ENCODE peak calls at places on chromosomes 13 and 19, in five cellular contexts. P is fibroblast of lung, E is HepG2, Q is GM23338, O is IMR-90. X is an unnamed sample.
A peak's percentile ranks its signal among the peaks of the same experiment; 100 is the strongest.

GRCh38 chr13:95256086-95256485 is 45.2 kb downstream of the ABCC4 start:
- DNase-seq in P (peak; percentile 99), E (peak; percentile 23), Q (no peak), O (peak; percentile 97), X (no peak)

GRCh38 chr19:2249010-2249866 is at the start of gene AMH:
- DNase-seq in P (no peak), E (no peak), Q (no peak), O (no peak), X (no peak)

GRCh38 chr13:59780058-59780457 is 383.7 kb downstream of the DIAPH3 start:
- DNase-seq in P (peak; percentile 23), E (no peak), Q (no peak), O (peak; percentile 59), X (no peak)

GRCh38 chr13:40333238-40333637 is 333.2 kb downstream of the FOXO1 start:
- DNase-seq in P (peak; percentile 14), E (no peak), Q (no peak), O (no peak), X (no peak)

GRCh38 chr19:16057062-16057461 is 19.2 kb upstream of the TPM4 start:
- DNase-seq in P (no peak), E (no peak), Q (no peak), O (no peak), X (no peak)

GRCh38 chr13:101303512-101303911 is 112.8 kb downstream of the NALCN start:
- DNase-seq in P (no peak), E (no peak), Q (no peak), O (no peak), X (no peak)

GRCh38 chr19:51094696-51095279 is 12.1 kb upstream of the KLK14 start:
- DNase-seq in P (no peak), E (peak; percentile 13), Q (peak; percentile 77), O (no peak), X (no peak)

GRCh38 chr13:113091211-113091771 is 14.3 kb upstream of the F7 start:
- DNase-seq in P (no peak), E (no peak), Q (no peak), O (no peak), X (no peak)

DNA sequence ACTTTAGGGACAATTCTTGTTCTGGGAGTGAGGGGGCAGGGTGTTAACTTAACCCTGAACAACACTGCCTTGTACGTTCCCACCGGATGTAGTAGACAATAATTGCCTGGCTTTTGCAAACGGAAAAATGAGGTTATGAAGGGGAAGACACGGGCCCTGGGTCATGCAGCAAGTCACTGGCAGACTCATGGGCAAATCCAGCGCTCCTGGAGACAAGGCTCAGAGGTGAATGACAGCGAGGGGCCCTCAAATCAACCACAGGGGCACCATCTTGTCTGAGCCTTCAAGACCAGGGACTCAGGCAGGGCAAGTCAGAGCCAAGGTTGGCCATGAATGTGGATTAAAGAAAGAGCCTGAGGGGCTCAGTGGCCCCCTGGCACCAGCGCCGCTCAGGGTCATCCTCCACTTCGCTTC is 2.8 kb downstream of the RASA3 start:
- DNase-seq in P (no peak), E (no peak), Q (no peak), O (no peak), X (no peak)
- H4K20me1 ChIP-seq in P (no peaks in the 10 kb centered on the region), E (peaks cover 2% of the 10 kb centered on the region), Q (peaks cover 10% of the 10 kb centered on the region), O (peaks cover 69% of the 10 kb centered on the region), X (peaks cover 7% of the 10 kb centered on the region)

GRCh38 chr19:21127898-21128297 is 13.9 kb upstream of the ZNF431 start:
- DNase-seq in P (no peak), E (peak; percentile 12), Q (no peak), O (no peak), X (no peak)
- H3K4me2 ChIP-seq in P (no peak overlapping the region), E (peak overlapping the region; percentile 7), Q (no peak overlapping the region), O (no peak overlapping the region), X (no peak overlapping the region)

GRCh38 chr19:22783651-22784050 is 300 bp downstream of the ZNF99 start:
- DNase-seq in P (no peak), E (no peak), Q (no peak), O (no peak), X (no peak)
- H3K27me3 ChIP-seq in P (no peaks in the 10 kb centered on the region), E (no peaks in the 10 kb centered on the region), Q (no peaks in the 10 kb centered on the region), O (no peaks in the 10 kb centered on the region), X (no peaks in the 10 kb centered on the region)

DNA sequence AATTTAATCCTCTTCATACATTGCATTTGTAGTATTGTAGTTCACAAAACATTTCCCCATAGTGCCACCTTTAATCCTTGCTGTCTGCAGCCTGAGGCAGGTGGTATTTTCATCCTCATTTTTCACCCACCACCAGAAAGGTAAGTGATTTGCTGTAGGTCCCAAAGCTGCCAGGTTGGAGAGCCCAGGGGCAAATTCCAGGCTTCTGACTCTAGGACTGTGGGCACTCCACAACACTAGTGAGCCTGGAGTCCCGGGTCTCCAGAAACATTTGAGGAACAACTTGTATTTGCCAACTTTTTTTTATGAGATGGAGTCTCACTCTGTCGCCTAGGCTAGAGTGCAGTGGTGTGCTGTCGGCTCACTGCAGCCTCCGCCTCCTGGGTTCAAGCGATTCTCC is 6.2 kb downstream of the ILF3 start:
- DNase-seq in P (no peak), E (no peak), Q (no peak), O (no peak), X (no peak)
- H4K20me1 ChIP-seq in P (peaks cover 3% of the 10 kb centered on the region), E (peaks cover 92% of the 10 kb centered on the region), Q (peaks cover 92% of the 10 kb centered on the region), O (peaks cover 99% of the 10 kb centered on the region), X (peaks cover 88% of the 10 kb centered on the region)

GRCh38 chr13:110314516-110315245 is 7.6 kb downstream of the COL4A2 start:
- DNase-seq in P (no peak), E (no peak), Q (no peak), O (no peak), X (no peak)

GRCh38 chr13:110312669-110313031 is 5.6 kb downstream of the COL4A2 start:
- DNase-seq in P (peak; percentile 97), E (no peak), Q (no peak), O (peak; percentile 93), X (no peak)

GRCh38 chr13:110309661-110310524 is 2.8 kb downstream of the COL4A2 start:
- DNase-seq in P (no peak), E (no peak), Q (no peak), O (no peak), X (no peak)

GRCh38 chr13:110310541-110311491 is 3.7 kb downstream of the COL4A2 start:
- DNase-seq in P (no peak), E (no peak), Q (no peak), O (no peak), X (no peak)

DNA sequence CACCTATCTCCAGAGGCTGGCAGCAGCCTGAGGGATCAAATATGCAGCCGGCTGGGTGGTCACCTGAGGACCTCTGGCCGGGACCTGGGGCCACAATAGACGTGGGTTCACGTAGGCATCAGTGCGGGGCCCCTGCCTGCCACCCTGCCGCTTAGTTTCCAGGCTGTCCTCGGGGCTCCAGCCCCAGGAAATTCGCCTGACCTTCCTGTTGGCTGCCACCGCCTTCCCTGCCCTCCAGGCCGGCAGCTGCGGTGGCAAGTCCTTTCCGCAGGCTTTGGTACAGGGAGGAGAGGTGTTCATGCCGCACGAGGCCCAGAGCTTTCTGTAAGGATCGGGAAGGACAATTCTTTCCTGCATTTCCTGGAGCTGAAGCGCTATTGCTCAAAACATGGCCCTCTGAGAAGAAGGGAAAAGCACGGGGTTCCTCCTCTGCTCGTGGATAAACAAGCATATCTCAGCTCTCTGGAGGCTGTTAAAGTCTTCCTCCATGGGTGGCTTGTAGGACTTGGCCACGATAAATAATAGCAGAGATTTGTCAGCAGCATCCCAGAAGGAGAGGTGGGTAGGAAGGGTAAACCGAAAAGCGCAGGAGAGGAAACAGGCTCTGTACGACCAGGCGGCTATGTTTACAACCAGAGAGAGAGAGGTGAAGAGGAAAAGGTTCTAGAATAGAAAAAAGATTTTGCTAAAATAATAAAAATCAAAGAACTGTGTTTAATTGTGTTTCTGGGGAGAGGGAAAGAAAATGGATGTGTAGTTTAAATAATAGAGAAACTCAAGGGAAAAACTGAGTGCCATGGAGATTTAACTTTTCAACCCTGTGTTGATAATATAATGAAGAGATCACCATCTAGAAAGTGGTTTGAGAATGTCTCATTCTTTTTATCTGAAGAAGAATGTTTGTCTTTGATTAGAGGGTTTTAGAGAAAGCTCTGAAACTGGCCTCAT is 4.9 kb downstream of the COL4A2 start:
- DNase-seq in P (no peak), E (no peak), Q (no peak), O (no peak), X (no peak)
- H3K4me2 ChIP-seq in P (peak overlapping the region; percentile 29), E (no peak overlapping the region), Q (no peak overlapping the region), O (peak overlapping the region; percentile 63), X (no peak overlapping the region)

DNA sequence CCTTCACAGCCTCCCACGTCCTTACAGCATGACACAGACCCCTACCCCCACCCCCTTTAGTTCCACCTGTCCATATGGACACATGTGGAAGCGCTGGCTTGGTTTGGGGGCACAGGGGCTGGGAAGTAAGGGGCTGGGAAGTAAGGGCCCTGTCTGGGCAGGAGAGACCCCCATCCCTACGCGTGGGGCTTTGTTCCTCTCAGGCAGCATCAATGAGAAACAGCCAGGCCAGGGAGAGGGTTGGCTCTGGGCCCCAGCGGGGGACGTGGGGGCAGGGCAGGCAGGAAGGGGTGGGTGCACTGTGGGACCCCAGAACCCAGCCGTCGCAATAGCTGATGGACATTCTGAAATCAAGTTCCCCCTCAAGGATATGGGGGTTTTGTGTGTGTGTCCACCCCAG is 1.1 kb downstream of the NCAN start:
- DNase-seq in P (no peak), E (no peak), Q (no peak), O (no peak), X (no peak)
- H3K27me3 ChIP-seq in P (peaks cover 18% of the 10 kb centered on the region), E (peaks cover 2% of the 10 kb centered on the region), Q (peaks cover 64% of the 10 kb centered on the region), O (peaks cover 29% of the 10 kb centered on the region), X (peaks cover 71% of the 10 kb centered on the region)

GRCh38 chr19:5286465-5287029 is 54.1 kb downstream of the PTPRS start:
- DNase-seq in P (no peak), E (no peak), Q (no peak), O (no peak), X (no peak)
- H4K20me1 ChIP-seq in P (no peaks in the 10 kb centered on the region), E (peaks cover 21% of the 10 kb centered on the region), Q (peaks cover 27% of the 10 kb centered on the region), O (peaks cover 68% of the 10 kb centered on the region), X (no peaks in the 10 kb centered on the region)

GRCh38 chr19:5561559-5561958 is 6.2 kb downstream of the TINCR start:
- DNase-seq in P (no peak), E (no peak), Q (no peak), O (no peak), X (no peak)

GRCh38 chr19:5562280-5562679 is 5.5 kb downstream of the TINCR start:
- DNase-seq in P (no peak), E (no peak), Q (no peak), O (no peak), X (no peak)

GRCh38 chr19:5564930-5565329 is 2.8 kb downstream of the TINCR start:
- DNase-seq in P (no peak), E (no peak), Q (no peak), O (no peak), X (no peak)

GRCh38 chr19:5563008-5563431 is 4.7 kb downstream of the TINCR start:
- DNase-seq in P (no peak), E (no peak), Q (peak; percentile 68), O (no peak), X (no peak)

DNA sequence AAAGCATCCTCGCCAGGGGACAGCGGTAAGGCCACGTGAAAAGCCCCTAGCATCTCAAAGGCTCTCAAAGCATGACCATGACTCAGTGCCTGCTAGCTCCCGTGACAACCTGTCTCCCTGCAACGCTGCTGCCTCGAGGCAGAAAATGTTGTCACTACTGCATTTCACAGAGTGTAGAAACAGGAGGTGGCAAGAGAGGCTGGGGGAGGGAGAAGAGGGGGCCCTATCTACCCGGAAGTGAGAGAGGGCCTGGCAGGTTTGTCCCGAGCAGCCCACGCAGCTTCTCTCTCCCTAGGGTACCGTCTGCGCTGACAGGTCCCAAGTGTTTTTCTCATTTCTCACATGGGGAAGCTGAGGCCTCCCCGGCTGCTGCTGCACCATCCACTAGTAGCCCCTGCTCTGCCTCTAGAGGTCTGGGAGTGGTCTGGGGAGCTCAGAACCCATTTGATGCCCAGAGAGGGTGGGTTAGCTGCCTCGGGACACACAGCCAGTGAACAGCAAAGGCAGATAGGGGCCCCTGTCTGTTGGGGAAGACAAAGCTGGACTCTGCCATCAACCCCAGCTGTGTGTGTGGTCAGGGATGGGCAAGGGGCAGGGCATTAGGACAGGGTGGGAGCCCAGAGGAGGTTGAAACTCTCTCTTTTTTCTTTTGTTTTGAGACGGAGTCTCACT is 3.7 kb downstream of the TINCR start:
- DNase-seq in P (no peak), E (no peak), Q (no peak), O (peak; percentile 37), X (no peak)
- H3K4me2 ChIP-seq in P (no peak overlapping the region), E (no peak overlapping the region), Q (no peak overlapping the region), O (no peak overlapping the region), X (no peak overlapping the region)

X was measured in MM.1S.